ENCODE peak calls at places on chromosomes 12 and 14, in nine cellular contexts. P is AG08396; A is mesenteric fat pad; S is non-pigmented ciliary epithelial cell; E is D341Med; H is stimulated activated effector memory CD8-positive, alpha-beta T cell treated with anti-CD3 and anti-CD28 coated beads, Interleukin-12 subunit alpha, Interleukin-12 subunit beta, amount 100 ng/mL, for 72 hours; D is stimulated activated CD4-positive, alpha-beta T cell treated with anti-CD3 and anti-CD28 coated beads, Interleukin-2, amount 100 ng/mL, for 24 hours; U is activated CD4-positive, alpha-beta T cell treated with anti-CD3 and anti-CD28 coated beads for 24 hours; Z is AML-193. F is an unnamed sample.

GRCh38 chr14:51398898-51399297 is 158.9 kb downstream of the TMX1 start:
- DNase-seq in D (no peak), A (no peak), U (no peak), S (peak; percentile 70), E (no peak), P (peak; percentile 31), H (no peak), Z (no peak), F (no peak)

GRCh38 chr14:54781080-54781479 is 121.5 kb downstream of the GCH1 start:
- DNase-seq in Z (no peak), U (no peak), D (no peak), H (no peak), A (no peak), S (no peak), E (no peak), P (no peak), F (no peak)

GRCh38 chr14:22739423-22739822 is 27.1 kb upstream of the OXA1L start:
- DNase-seq in Z (no peak), P (no peak), H (no peak), D (no peak), S (no peak), A (no peak), E (no peak), U (no peak), F (no peak)

GRCh38 chr12:113403435-113404415 is at the start of gene SDS:
- DNase-seq in S (no peak), E (no peak), H (no peak), A (no peak), Z (peak; percentile 30), U (no peak), D (no peak), P (peak; percentile 42), F (no peak)

GRCh38 chr14:104546591-104547309 is 32.8 kb upstream of the C14orf180 start:
- DNase-seq in D (no peak), S (no peak), H (no peak), Z (no peak), U (no peak), P (no peak), E (no peak), A (peak; percentile 51), F (no peak)

GRCh38 chr14:47269788-47270492 is 405.5 kb downstream of the MDGA2 start:
- DNase-seq in S (no peak), U (no peak), D (no peak), A (no peak), P (no peak), Z (no peak), H (no peak), E (no peak), F (no peak)

GRCh38 chr12:58915634-58916033 is 4.7 kb downstream of the LRIG3 start:
- DNase-seq in U (no peak), D (no peak), A (no peak), S (peak; percentile 32), E (no peak), Z (no peak), H (no peak), P (peak; percentile 33), F (peak; percentile 26)

GRCh38 chr12:98698603-98699463 is 53.7 kb downstream of the APAF1 start:
- DNase-seq in A (no peak), U (peak; percentile 27), E (peak; percentile 71), D (peak; percentile 44), H (peak; percentile 58), Z (peak; percentile 56), P (peak; percentile 61), S (peak; percentile 24), F (peak; percentile 65)

GRCh38 chr14:93713726-93714405 is 74.4 kb downstream of the PRIMA1 start:
- DNase-seq in H (no peak), U (no peak), Z (no peak), P (no peak), D (no peak), E (peak; percentile 34), A (no peak), S (no peak), F (no peak)

GRCh38 chr14:20278414-20278813 is 27.3 kb downstream of the TTC5 start:
- DNase-seq in A (no peak), P (no peak), Z (no peak), S (peak; percentile 8), U (no peak), H (no peak), D (no peak), E (no peak), F (peak; percentile 49)

GRCh38 chr14:61420326-61420725 is 98.9 kb downstream of the PRKCH start:
- DNase-seq in U (no peak), S (no peak), P (no peak), E (no peak), Z (no peak), D (peak; percentile 39), H (no peak), A (no peak), F (no peak)

GRCh38 chr14:95331708-95332408 is 12.2 kb upstream of the CLMN start:
- DNase-seq in U (no peak), S (no peak), E (no peak), D (no peak), Z (no peak), A (peak; percentile 53), H (no peak), P (no peak), F (no peak)

GRCh38 chr12:132503611-132504204 is 13.8 kb downstream of the FBRSL1 start:
- DNase-seq in A (no peak), D (no peak), E (no peak), P (no peak), Z (no peak), U (no peak), S (no peak), H (no peak), F (no peak)

GRCh38 chr12:54220092-54220557 is 31.3 kb upstream of the SMUG1 start:
- DNase-seq in D (peak; percentile 73), A (no peak), P (peak; percentile 53), H (peak; percentile 88), E (peak; percentile 75), S (no peak), U (peak; percentile 60), Z (peak; percentile 54), F (peak; percentile 59)

GRCh38 chr12:89731614-89732013 is 23.0 kb upstream of the ATP2B1 start:
- DNase-seq in D (no peak), S (no peak), Z (peak; percentile 61), E (no peak), U (no peak), H (no peak), A (no peak), P (peak; percentile 55), F (no peak)

GRCh38 chr14:77498120-77498979 is at the start of gene ISM2:
- DNase-seq in A (peak; percentile 88), E (peak; percentile 87), D (peak; percentile 55), H (no peak), S (no peak), Z (no peak), P (peak; percentile 84), U (peak; percentile 37), F (no peak)

GRCh38 chr12:54956818-54957641 is 27.5 kb downstream of the TESPA1 start:
- DNase-seq in U (no peak), A (no peak), Z (no peak), E (no peak), S (no peak), D (no peak), H (no peak), P (no peak), F (no peak)

GRCh38 chr14:56211844-56212243 is 93.6 kb downstream of the PELI2 start:
- DNase-seq in A (no peak), P (no peak), D (no peak), U (no peak), E (no peak), H (no peak), Z (no peak), S (no peak), F (no peak)

GRCh38 chr12:53220857-53221202 is 11.2 kb downstream of the RARG start:
- DNase-seq in A (peak; percentile 95), D (peak; percentile 80), U (peak; percentile 76), E (peak; percentile 83), Z (peak; percentile 84), P (peak; percentile 97), H (peak; percentile 92), S (peak; percentile 60), F (peak; percentile 90)

GRCh38 chr12:6917491-6918231 is 3.3 kb downstream of the ENO2 start:
- DNase-seq in S (no peak), Z (no peak), P (no peak), A (no peak), D (no peak), H (no peak), E (no peak), U (no peak), F (no peak)

GRCh38 chr12:29146201-29146600 is 2.9 kb upstream of the FAR2 start:
- DNase-seq in S (no peak), H (no peak), Z (no peak), E (no peak), P (no peak), D (no peak), A (no peak), U (no peak), F (no peak)

GRCh38 chr12:53077030-53077429 is 2.2 kb downstream of the SPRYD3 start:
- DNase-seq in S (no peak), Z (no peak), P (no peak), A (peak; percentile 43), D (no peak), H (no peak), E (no peak), U (no peak), F (no peak)

GRCh38 chr14:57692671-57693070 is 173.2 kb downstream of the SLC35F4 start:
- DNase-seq in H (no peak), Z (peak; percentile 26), D (no peak), E (peak; percentile 43), A (no peak), U (no peak), P (peak; percentile 23), S (peak; percentile 48), F (no peak)

GRCh38 chr12:124399622-124400021 is 104.7 kb downstream of the RFLNA start:
- DNase-seq in E (no peak), Z (peak; percentile 5), H (peak; percentile 66), D (peak; percentile 41), P (peak; percentile 76), S (no peak), U (peak; percentile 16), A (no peak), F (peak; percentile 56)

GRCh38 chr12:56720696-56721615 is 4.1 kb downstream of the NACA start:
- DNase-seq in H (no peak), U (no peak), E (no peak), S (no peak), D (no peak), A (peak; percentile 24), Z (peak; percentile 27), P (no peak), F (no peak)

GRCh38 chr12:50515587-50515986 is 10.8 kb downstream of the DIP2B start:
- DNase-seq in E (no peak), A (no peak), H (no peak), Z (peak; percentile 17), P (no peak), S (no peak), D (no peak), U (no peak), F (no peak)

GRCh38 chr14:73258076-73258475 is 20.8 kb downstream of the PAPLN start:
- DNase-seq in S (no peak), Z (no peak), A (no peak), D (no peak), E (no peak), H (no peak), P (no peak), U (no peak), F (no peak)

GRCh38 chr12:54431911-54432814 is 13.1 kb upstream of the ITGA5 start:
- DNase-seq in A (no peak), D (no peak), H (no peak), U (peak; percentile 43), S (no peak), E (no peak), P (peak; percentile 48), Z (no peak), F (peak; percentile 76)

GRCh38 chr12:106134294-106134949 is 4.3 kb downstream of the NUAK1 start:
- DNase-seq in P (no peak), U (no peak), D (no peak), E (no peak), A (no peak), Z (no peak), H (no peak), S (no peak), F (no peak)

GRCh38 chr12:70670948-70671347 is 33.7 kb upstream of the PTPRB start:
- DNase-seq in P (no peak), A (no peak), U (no peak), H (no peak), D (no peak), E (no peak), Z (no peak), S (no peak), F (no peak)

GRCh38 chr14:59829941-59830734 is 40.4 kb downstream of the RTN1 start:
- DNase-seq in P (no peak), E (no peak), Z (no peak), D (no peak), U (no peak), A (no peak), H (no peak), S (peak; percentile 51), F (no peak)

F was measured in SJCRH30.